ENCODE peak calls at places on chromosome 12, in nine cellular contexts. D is right lobe of liver, A is K562, K is Peyer's patch, Z is heart left ventricle, Y is transverse colon, O is testis, G is uterus, S is breast epithelium. H is an unnamed sample.

GRCh38 chr12:67415473-67415872 is 146.3 kb downstream of the CAND1 start:
- DNase-seq in D (peak; percentile 52), A (no peak), K (no peak), Z (no peak), Y (no peak), O (peak; percentile 55), G (no peak), S (no peak), H (no peak)

GRCh38 chr12:69666798-69667197 is 32.3 kb downstream of the BEST3 start:
- DNase-seq in D (no peak), A (no peak), K (no peak), Z (no peak), Y (no peak), O (no peak), G (no peak), S (no peak), H (no peak)

GRCh38 chr12:68118096-68118755 is 41.3 kb downstream of the IFNG start:
- DNase-seq in D (no peak), A (no peak), K (no peak), Z (no peak), Y (no peak), O (no peak), G (no peak), S (no peak), H (no peak)

GRCh38 chr12:124832856-124833255 is 30.8 kb downstream of the SCARB1 start:
- DNase-seq in D (no peak), A (no peak), K (no peak), Z (no peak), Y (no peak), O (no peak), G (no peak), S (no peak), H (no peak)

GRCh38 chr12:65449400-65449799 is 170.9 kb downstream of the MSRB3 start:
- DNase-seq in D (no peak), A (no peak), K (no peak), Z (no peak), Y (no peak), O (no peak), G (no peak), S (no peak), H (no peak)

GRCh38 chr12:124689585-124689984 is 122.2 kb upstream of the NCOR2 start:
- DNase-seq in D (no peak), A (no peak), K (no peak), Z (no peak), Y (no peak), O (no peak), G (no peak), S (no peak), H (no peak)

GRCh38 chr12:105226219-105226618 is 9.8 kb downstream of the APPL2 start:
- DNase-seq in D (no peak), A (no peak), K (peak; percentile 76), Z (peak; percentile 69), Y (peak; percentile 47), O (peak; percentile 90), G (peak; percentile 81), S (peak; percentile 62), H (no peak)

GRCh38 chr12:63150255-63151060 is 543 bp downstream of the AVPR1A start:
- DNase-seq in D (peak; percentile 65), A (no peak), K (no peak), Z (peak; percentile 21), Y (no peak), O (no peak), G (peak; percentile 24), S (no peak), H (peak; percentile 78)

GRCh38 chr12:7650091-7650490 is 15.6 kb downstream of the APOBEC1 start:
- DNase-seq in D (no peak), A (no peak), K (no peak), Z (no peak), Y (no peak), O (no peak), G (no peak), S (no peak), H (no peak)

GRCh38 chr12:50923361-50924130 is 28.8 kb upstream of the HIGD1C start:
- DNase-seq in D (no peak), A (no peak), K (no peak), Z (no peak), Y (no peak), O (no peak), G (no peak), S (no peak), H (no peak)
- H3K4me3 ChIP-seq in D (peak overlapping the region; percentile 80), A (peak overlapping the region; percentile 61), K (peak overlapping the region; percentile 79), Z (peak overlapping the region; percentile 84), Y (peak overlapping the region; percentile 66), O (peak overlapping the region; percentile 69), G (peak overlapping the region; percentile 91), S (peak overlapping the region; percentile 88), H (peak overlapping the region; percentile 70)

DNA sequence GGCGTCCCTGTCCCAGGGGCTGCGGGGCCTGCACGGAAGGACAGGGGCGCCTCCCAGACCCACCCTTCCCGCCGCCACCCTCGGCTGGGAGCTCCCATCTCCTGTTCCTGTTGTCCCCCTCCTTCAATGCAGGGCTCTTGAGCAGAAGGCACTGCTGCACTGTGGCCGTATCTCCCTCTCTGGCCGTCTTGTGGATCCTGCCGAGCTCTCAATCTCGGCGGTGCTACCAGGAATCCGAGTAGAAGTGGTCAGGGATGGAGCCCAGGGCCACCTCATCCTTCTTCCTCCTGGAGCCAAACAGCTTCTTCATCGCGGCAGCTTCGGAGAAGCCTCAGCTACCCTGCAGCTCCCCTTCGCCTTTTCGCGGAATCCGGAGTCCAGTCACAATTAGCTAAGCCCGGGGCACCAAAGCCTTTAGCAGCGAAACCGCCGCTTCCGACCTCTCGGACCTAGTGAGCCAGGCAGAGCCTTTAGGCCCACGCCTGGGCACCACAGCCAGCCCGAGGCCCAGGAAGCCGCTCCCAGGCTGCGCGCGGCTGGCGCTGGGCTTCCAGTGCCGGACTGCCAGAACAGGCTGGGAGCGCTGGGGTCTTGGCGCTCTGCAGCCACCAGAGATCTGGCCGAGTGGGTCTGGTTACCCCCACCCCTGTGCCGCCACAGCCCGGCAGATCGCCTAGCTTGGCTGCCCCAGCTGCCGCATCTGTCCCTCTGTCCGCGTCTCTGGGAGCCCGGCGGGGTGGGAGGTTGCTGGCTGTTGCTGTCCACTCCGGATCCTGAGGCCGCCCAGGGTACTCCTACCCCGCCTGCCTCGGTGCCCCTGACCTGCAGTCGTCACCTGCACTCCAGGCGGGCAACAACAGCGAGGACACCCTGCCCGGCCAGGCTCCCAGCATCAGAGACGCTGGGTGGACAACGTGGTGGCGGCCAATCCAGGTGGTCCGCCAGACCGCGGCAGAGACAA is 69.1 kb downstream of the ASCL4 start:
- DNase-seq in D (no peak), A (no peak), K (no peak), Z (no peak), Y (no peak), O (no peak), G (no peak), S (no peak), H (no peak)
- H3K4me1 ChIP-seq in D (no peaks in the 10 kb centered on the region), A (peaks cover 21% of the 10 kb centered on the region), K (no peaks in the 10 kb centered on the region), Z (peaks cover 7% of the 10 kb centered on the region), Y (no peaks in the 10 kb centered on the region), O (no peaks in the 10 kb centered on the region), G (no peaks in the 10 kb centered on the region), S (peaks cover 4% of the 10 kb centered on the region), H (peaks cover 11% of the 10 kb centered on the region)

GRCh38 chr12:109089683-109090082 is 3.6 kb downstream of the ALKBH2 start:
- DNase-seq in D (no peak), A (no peak), K (no peak), Z (no peak), Y (no peak), O (no peak), G (no peak), S (no peak), H (no peak)

GRCh38 chr12:109097140-109097434 is 310 bp upstream of the UNG start:
- DNase-seq in D (no peak), A (no peak), K (no peak), Z (no peak), Y (no peak), O (no peak), G (no peak), S (peak; percentile 5), H (no peak)

GRCh38 chr12:109097435-109098141 is at the start of gene UNG:
- DNase-seq in D (peak; percentile 99), A (peak; percentile 98), K (peak; percentile 99), Z (peak; percentile 98), Y (peak; percentile 98), O (peak; percentile 98), G (peak; percentile 97), S (peak; percentile 97), H (peak; percentile 97)

GRCh38 chr12:109092484-109093021 is 719 bp downstream of the ALKBH2 start:
- DNase-seq in D (no peak), A (no peak), K (no peak), Z (no peak), Y (no peak), O (no peak), G (no peak), S (no peak), H (no peak)

GRCh38 chr12:109093022-109093918 is at the start of gene ALKBH2:
- DNase-seq in D (peak; percentile 94), A (peak; percentile 86), K (peak; percentile 97), Z (peak; percentile 95), Y (peak; percentile 95), O (peak; percentile 96), G (peak; percentile 90), S (peak; percentile 87), H (peak; percentile 96)
- TF ChIP-seq POLR2A in D (peak; percentile 77), A (peak; percentile 85), K (no peak), Z (peak; percentile 37), Y (peak; percentile 25), O (no peak), G (peak; percentile 49), S (no peak), H (no peak)

GRCh38 chr12:57224973-57225679 is 4.4 kb upstream of the SHMT2 start:
- DNase-seq in D (peak; percentile 75), A (no peak), K (peak; percentile 74), Z (no peak), Y (peak; percentile 69), O (no peak), G (no peak), S (no peak), H (peak; percentile 93)

GRCh38 chr12:57227315-57228115 is 2.0 kb upstream of the SHMT2 start:
- DNase-seq in D (no peak), A (no peak), K (no peak), Z (no peak), Y (no peak), O (no peak), G (no peak), S (no peak), H (no peak)

GRCh38 chr12:57224278-57224972 is 5.1 kb upstream of the SHMT2 start:
- DNase-seq in D (no peak), A (no peak), K (no peak), Z (no peak), Y (no peak), O (no peak), G (no peak), S (no peak), H (peak; percentile 33)

GRCh38 chr12:57226588-57227314 is 2.8 kb upstream of the SHMT2 start:
- DNase-seq in D (no peak), A (peak; percentile 57), K (no peak), Z (no peak), Y (no peak), O (no peak), G (no peak), S (no peak), H (no peak)

DNA sequence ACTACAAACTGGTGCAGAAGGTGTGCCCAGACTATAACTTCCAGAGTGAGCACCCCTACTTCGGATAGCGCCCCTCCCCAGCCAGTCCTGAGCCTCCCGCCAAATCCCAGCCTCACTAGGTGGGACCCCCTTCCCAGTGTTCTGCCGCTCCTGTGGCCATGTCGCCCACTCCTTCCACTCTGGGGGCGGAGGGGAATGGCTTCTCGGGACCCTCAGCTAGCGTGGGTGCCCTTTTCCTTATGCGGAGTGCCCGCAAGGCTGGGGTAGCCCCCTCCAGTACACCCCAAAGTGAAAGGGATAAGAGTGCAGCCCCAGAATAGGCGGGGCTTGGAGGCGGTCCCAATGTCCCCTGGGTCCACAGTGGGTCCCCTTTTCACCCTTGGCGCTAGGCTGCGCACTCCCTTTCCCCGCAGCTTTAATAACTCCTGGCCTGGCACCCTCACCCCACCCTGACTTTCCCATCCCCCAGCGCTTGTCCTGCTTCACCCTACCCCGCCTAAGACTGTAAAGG is 3.8 kb upstream of the SHMT2 start:
- DNase-seq in D (no peak), A (no peak), K (no peak), Z (no peak), Y (no peak), O (no peak), G (no peak), S (no peak), H (no peak)
- H3K4me3 ChIP-seq in D (no peak overlapping the region), A (no peak overlapping the region), K (no peak overlapping the region), Z (no peak overlapping the region), Y (no peak overlapping the region), O (no peak overlapping the region), G (no peak overlapping the region), S (no peak overlapping the region), H (no peak overlapping the region)

H was measured in upper lobe of left lung.